ENCODE peak calls at places on chromosomes 4 and X, in nine cellular contexts. One of them, this sample, is unnamed.

GRCh38 chr4:133624744-133625143 is 475.6 kb downstream of the PCDH10 start:
- DNase-seq in heart right ventricle: no peak
- DNase-seq in foreskin fibroblast: no peak
- DNase-seq in H1: no peak
- DNase-seq in WERI-Rb-1: peak
- DNase-seq in H9: peak
- DNase-seq in ovary: no peak
- DNase-seq in fibroblast of lung: no peak
- DNase-seq in choroid plexus epithelial cell: peak
- DNase-seq in this sample: no peak

GRCh38 chr4:113760094-113760851 is 1.3 kb downstream of the CAMK2D start:
- DNase-seq in heart right ventricle: no peak
- DNase-seq in foreskin fibroblast: peak
- DNase-seq in H1: no peak
- DNase-seq in WERI-Rb-1: peak
- DNase-seq in H9: no peak
- DNase-seq in ovary: peak
- DNase-seq in fibroblast of lung: peak
- DNase-seq in choroid plexus epithelial cell: peak
- DNase-seq in this sample: no peak

GRCh38 chrX:25737540-25737939 is 400.6 kb upstream of the MAGEB18 start:
- DNase-seq in heart right ventricle: no peak
- DNase-seq in foreskin fibroblast: peak
- DNase-seq in H1: no peak
- DNase-seq in WERI-Rb-1: no peak
- DNase-seq in H9: no peak
- DNase-seq in ovary: no peak
- DNase-seq in fibroblast of lung: peak
- DNase-seq in choroid plexus epithelial cell: no peak
- DNase-seq in this sample: no peak

GRCh38 chr4:188660796-188661195 is 521.6 kb downstream of the TRIML1 start:
- DNase-seq in heart right ventricle: no peak
- DNase-seq in foreskin fibroblast: no peak
- DNase-seq in H1: no peak
- DNase-seq in WERI-Rb-1: no peak
- DNase-seq in H9: no peak
- DNase-seq in ovary: no peak
- DNase-seq in fibroblast of lung: no peak
- DNase-seq in choroid plexus epithelial cell: no peak
- DNase-seq in this sample: no peak

GRCh38 chr4:184475096-184475461 is 729 bp upstream of the IRF2 start:
- DNase-seq in heart right ventricle: peak
- DNase-seq in foreskin fibroblast: peak
- DNase-seq in H1: no peak
- DNase-seq in WERI-Rb-1: peak
- DNase-seq in H9: peak
- DNase-seq in ovary: peak
- DNase-seq in fibroblast of lung: peak
- DNase-seq in choroid plexus epithelial cell: peak
- DNase-seq in this sample: no peak

GRCh38 chr4:82678046-82678445 is 116.3 kb upstream of the TMEM150C start:
- DNase-seq in heart right ventricle: no peak
- DNase-seq in foreskin fibroblast: peak
- DNase-seq in H1: no peak
- DNase-seq in WERI-Rb-1: no peak
- DNase-seq in H9: no peak
- DNase-seq in ovary: no peak
- DNase-seq in fibroblast of lung: no peak
- DNase-seq in choroid plexus epithelial cell: peak
- DNase-seq in this sample: no peak

GRCh38 chr4:169922632-169923276 is 103.4 kb downstream of the MFAP3L start:
- DNase-seq in heart right ventricle: no peak
- DNase-seq in foreskin fibroblast: peak
- DNase-seq in H1: no peak
- DNase-seq in WERI-Rb-1: no peak
- DNase-seq in H9: no peak
- DNase-seq in ovary: no peak
- DNase-seq in fibroblast of lung: no peak
- DNase-seq in choroid plexus epithelial cell: no peak
- DNase-seq in this sample: no peak

GRCh38 chrX:37485429-37485828 is 86.0 kb upstream of the LANCL3 start:
- DNase-seq in heart right ventricle: no peak
- DNase-seq in foreskin fibroblast: no peak
- DNase-seq in H1: no peak
- DNase-seq in WERI-Rb-1: no peak
- DNase-seq in H9: no peak
- DNase-seq in ovary: no peak
- DNase-seq in fibroblast of lung: no peak
- DNase-seq in choroid plexus epithelial cell: no peak
- DNase-seq in this sample: no peak

GRCh38 chr4:8181844-8182243 is 17.2 kb upstream of the SH3TC1 start:
- DNase-seq in heart right ventricle: no peak
- DNase-seq in foreskin fibroblast: no peak
- DNase-seq in H1: no peak
- DNase-seq in WERI-Rb-1: no peak
- DNase-seq in H9: no peak
- DNase-seq in ovary: no peak
- DNase-seq in fibroblast of lung: no peak
- DNase-seq in choroid plexus epithelial cell: no peak
- DNase-seq in this sample: no peak

GRCh38 chr4:38857354-38858096 is 908 bp upstream of the TLR6 start:
- DNase-seq in heart right ventricle: peak
- DNase-seq in foreskin fibroblast: peak
- DNase-seq in H1: no peak
- DNase-seq in WERI-Rb-1: no peak
- DNase-seq in H9: no peak
- DNase-seq in ovary: no peak
- DNase-seq in fibroblast of lung: peak
- DNase-seq in choroid plexus epithelial cell: peak
- DNase-seq in this sample: no peak

GRCh38 chr4:38856046-38856445 is 571 bp downstream of the TLR6 start:
- DNase-seq in heart right ventricle: peak
- DNase-seq in foreskin fibroblast: no peak
- DNase-seq in H1: no peak
- DNase-seq in WERI-Rb-1: no peak
- DNase-seq in H9: no peak
- DNase-seq in ovary: no peak
- DNase-seq in fibroblast of lung: no peak
- DNase-seq in choroid plexus epithelial cell: no peak
- DNase-seq in this sample: no peak

GRCh38 chr4:38855466-38855865 is 1.2 kb downstream of the TLR6 start:
- DNase-seq in heart right ventricle: no peak
- DNase-seq in foreskin fibroblast: no peak
- DNase-seq in H1: no peak
- DNase-seq in WERI-Rb-1: no peak
- DNase-seq in H9: no peak
- DNase-seq in ovary: no peak
- DNase-seq in fibroblast of lung: no peak
- DNase-seq in choroid plexus epithelial cell: no peak
- DNase-seq in this sample: no peak

GRCh38 chr4:38858097-38858420 is 1.4 kb upstream of the TLR6 start:
- DNase-seq in heart right ventricle: no peak
- DNase-seq in foreskin fibroblast: no peak
- DNase-seq in H1: no peak
- DNase-seq in WERI-Rb-1: no peak
- DNase-seq in H9: no peak
- DNase-seq in ovary: no peak
- DNase-seq in fibroblast of lung: no peak
- DNase-seq in choroid plexus epithelial cell: no peak
- DNase-seq in this sample: no peak

DNA sequence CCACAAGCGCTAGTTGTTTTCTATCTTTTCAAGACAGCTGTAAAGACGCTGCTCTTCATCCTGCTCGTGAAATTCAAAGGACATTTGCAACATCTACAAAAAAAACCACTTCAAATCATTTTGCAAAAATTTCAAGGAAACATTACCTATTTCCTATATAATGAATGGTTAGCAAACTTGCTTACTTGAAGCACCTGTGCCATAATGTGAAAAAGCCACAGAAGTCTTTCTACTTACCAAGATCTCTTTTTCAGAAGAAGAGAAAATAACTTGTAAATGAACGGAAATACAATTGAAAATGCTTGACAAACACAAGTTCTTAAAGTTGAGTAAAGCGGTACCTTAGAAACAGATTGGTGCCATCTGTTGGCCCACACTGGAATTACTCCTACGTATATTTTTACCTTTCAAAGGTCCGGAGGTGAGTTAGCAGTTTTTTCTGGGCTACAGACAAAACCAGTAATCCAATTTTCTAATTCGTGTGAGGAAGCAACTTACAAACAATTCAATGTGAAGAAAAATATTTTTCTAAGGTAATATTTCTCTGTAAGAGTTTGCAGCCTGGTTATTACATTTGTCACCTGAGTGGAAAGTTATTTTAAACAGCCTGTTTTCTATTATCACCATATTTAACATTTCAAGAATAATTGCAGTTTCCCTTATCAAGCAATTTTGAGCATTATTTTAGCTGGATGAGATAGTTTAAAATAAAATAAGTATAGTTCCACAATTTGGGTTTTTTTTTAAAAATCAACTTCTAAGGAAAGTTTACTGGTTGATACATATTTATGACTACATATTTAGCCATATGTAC is at the start of gene TLR6:
- DNase-seq in heart right ventricle: peak
- DNase-seq in foreskin fibroblast: peak
- DNase-seq in H1: peak
- DNase-seq in WERI-Rb-1: peak
- DNase-seq in H9: peak
- DNase-seq in ovary: peak
- DNase-seq in fibroblast of lung: peak
- DNase-seq in choroid plexus epithelial cell: peak
- DNase-seq in this sample: no peak
- TF ChIP-seq CTCF in heart right ventricle: peak
- TF ChIP-seq CTCF in foreskin fibroblast: peak
- TF ChIP-seq CTCF in H1: peak
- TF ChIP-seq CTCF in WERI-Rb-1: peak
- TF ChIP-seq CTCF in H9: peak
- TF ChIP-seq CTCF in ovary: peak
- TF ChIP-seq CTCF in fibroblast of lung: peak
- TF ChIP-seq CTCF in choroid plexus epithelial cell: peak
- TF ChIP-seq CTCF in this sample: peak

GRCh38 chrX:75623535-75623934 is 100.7 kb upstream of the ZDHHC15 start:
- DNase-seq in heart right ventricle: no peak
- DNase-seq in foreskin fibroblast: no peak
- DNase-seq in H1: no peak
- DNase-seq in WERI-Rb-1: no peak
- DNase-seq in H9: no peak
- DNase-seq in ovary: no peak
- DNase-seq in fibroblast of lung: no peak
- DNase-seq in choroid plexus epithelial cell: peak
- DNase-seq in this sample: no peak
- TF ChIP-seq CTCF in heart right ventricle: peak
- TF ChIP-seq CTCF in foreskin fibroblast: no peak
- TF ChIP-seq CTCF in H1: peak
- TF ChIP-seq CTCF in WERI-Rb-1: no peak
- TF ChIP-seq CTCF in H9: peak
- TF ChIP-seq CTCF in ovary: no peak
- TF ChIP-seq CTCF in fibroblast of lung: no peak
- TF ChIP-seq CTCF in choroid plexus epithelial cell: peak
- TF ChIP-seq CTCF in this sample: no peak

DNA sequence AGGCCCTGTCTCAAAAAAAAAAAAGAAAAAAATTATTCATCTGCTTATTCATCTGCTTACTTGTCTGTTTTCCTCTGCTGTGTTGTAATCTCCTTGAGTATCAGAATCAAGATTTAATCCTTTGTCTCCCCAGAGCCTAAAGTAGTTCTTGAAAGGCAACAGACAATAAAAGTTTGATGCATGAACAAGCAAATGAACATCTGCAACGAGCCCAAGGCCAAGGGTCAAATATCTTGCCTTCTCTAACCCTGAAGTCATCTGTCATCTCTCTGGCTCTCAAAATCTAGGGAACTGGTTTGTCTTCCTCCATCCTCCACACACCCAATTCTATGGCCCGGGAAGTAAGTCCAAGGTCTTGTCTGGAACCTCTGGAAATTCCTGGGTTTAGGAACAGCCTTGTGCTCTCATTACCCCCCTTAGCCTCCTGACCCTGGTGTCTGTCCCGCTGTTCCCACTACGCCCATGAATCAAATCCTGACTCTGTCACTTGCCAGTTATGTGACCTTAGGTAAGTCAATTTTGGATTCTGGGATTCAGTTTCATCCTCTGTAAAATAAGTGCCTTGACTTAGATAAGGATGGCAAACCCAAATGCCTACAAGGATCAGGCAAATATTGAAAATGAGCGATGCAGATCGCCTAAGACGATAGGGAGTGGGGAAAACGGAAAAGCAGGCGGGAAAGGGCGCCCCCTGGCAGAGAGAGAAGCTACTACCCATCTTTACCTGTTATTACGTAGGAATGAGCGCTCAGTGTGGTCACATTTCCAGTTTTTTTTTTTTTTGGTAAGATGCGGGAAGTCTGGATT is 102.7 kb upstream of the DHX15 start:
- DNase-seq in heart right ventricle: no peak
- DNase-seq in foreskin fibroblast: peak
- DNase-seq in H1: peak
- DNase-seq in WERI-Rb-1: peak
- DNase-seq in H9: peak
- DNase-seq in ovary: no peak
- DNase-seq in fibroblast of lung: peak
- DNase-seq in choroid plexus epithelial cell: peak
- DNase-seq in this sample: no peak
- TF ChIP-seq CTCF in heart right ventricle: peak
- TF ChIP-seq CTCF in foreskin fibroblast: peak
- TF ChIP-seq CTCF in H1: peak
- TF ChIP-seq CTCF in WERI-Rb-1: peak
- TF ChIP-seq CTCF in H9: peak
- TF ChIP-seq CTCF in ovary: no peak
- TF ChIP-seq CTCF in fibroblast of lung: peak
- TF ChIP-seq CTCF in choroid plexus epithelial cell: peak
- TF ChIP-seq CTCF in this sample: no peak

GRCh38 chrX:48475295-48475694 is 704 bp upstream of the FTSJ1 start:
- DNase-seq in heart right ventricle: no peak
- DNase-seq in foreskin fibroblast: no peak
- DNase-seq in H1: no peak
- DNase-seq in WERI-Rb-1: no peak
- DNase-seq in H9: no peak
- DNase-seq in ovary: no peak
- DNase-seq in fibroblast of lung: no peak
- DNase-seq in choroid plexus epithelial cell: no peak
- DNase-seq in this sample: no peak

GRCh38 chrX:48472851-48473717 is 2.9 kb upstream of the FTSJ1 start:
- DNase-seq in heart right ventricle: no peak
- DNase-seq in foreskin fibroblast: peak
- DNase-seq in H1: no peak
- DNase-seq in WERI-Rb-1: peak
- DNase-seq in H9: no peak
- DNase-seq in ovary: no peak
- DNase-seq in fibroblast of lung: no peak
- DNase-seq in choroid plexus epithelial cell: peak
- DNase-seq in this sample: no peak

GRCh38 chrX:48473718-48473990 is 2.3 kb upstream of the FTSJ1 start:
- DNase-seq in heart right ventricle: no peak
- DNase-seq in foreskin fibroblast: no peak
- DNase-seq in H1: no peak
- DNase-seq in WERI-Rb-1: no peak
- DNase-seq in H9: no peak
- DNase-seq in ovary: no peak
- DNase-seq in fibroblast of lung: no peak
- DNase-seq in choroid plexus epithelial cell: no peak
- DNase-seq in this sample: no peak

GRCh38 chrX:48474581-48474980 is 1.4 kb upstream of the FTSJ1 start:
- DNase-seq in heart right ventricle: no peak
- DNase-seq in foreskin fibroblast: no peak
- DNase-seq in H1: no peak
- DNase-seq in WERI-Rb-1: no peak
- DNase-seq in H9: no peak
- DNase-seq in ovary: no peak
- DNase-seq in fibroblast of lung: no peak
- DNase-seq in choroid plexus epithelial cell: no peak
- DNase-seq in this sample: no peak

GRCh38 chrX:48474127-48474526 is 1.9 kb upstream of the FTSJ1 start:
- DNase-seq in heart right ventricle: no peak
- DNase-seq in foreskin fibroblast: peak
- DNase-seq in H1: no peak
- DNase-seq in WERI-Rb-1: peak
- DNase-seq in H9: no peak
- DNase-seq in ovary: no peak
- DNase-seq in fibroblast of lung: peak
- DNase-seq in choroid plexus epithelial cell: peak
- DNase-seq in this sample: no peak
- TF ChIP-seq CTCF in heart right ventricle: no peak
- TF ChIP-seq CTCF in foreskin fibroblast: peak
- TF ChIP-seq CTCF in H1: no peak
- TF ChIP-seq CTCF in WERI-Rb-1: peak
- TF ChIP-seq CTCF in H9: peak
- TF ChIP-seq CTCF in ovary: no peak
- TF ChIP-seq CTCF in fibroblast of lung: peak
- TF ChIP-seq CTCF in choroid plexus epithelial cell: peak
- TF ChIP-seq CTCF in this sample: peak